ENCODE peak calls at places on chromosome 13, in eight cellular contexts. Z, L, P, T, X, O, A and Y are unnamed samples.

GRCh38 chr13:33723772-33724435 is 94.0 kb upstream of the RFC3 start:
- DNase-seq in L (peak; percentile 72), P (peak; percentile 72), X (peak; percentile 67), Z (peak; percentile 14), A (peak; percentile 62), O (peak; percentile 38), T (peak; percentile 8), Y (peak; percentile 55)

GRCh38 chr13:41916173-41916954 is 44.5 kb downstream of the VWA8 start:
- DNase-seq in L (peak; percentile 94), O (no peak), X (peak; percentile 28), A (no peak), P (peak; percentile 24), Z (no peak), T (no peak), Y (no peak)

GRCh38 chr13:49585220-49586157 is at the start of gene RCBTB1:
- DNase-seq in X (no peak), O (peak; percentile 63), T (peak; percentile 46), A (peak; percentile 57), L (peak; percentile 41), Z (peak; percentile 27), P (peak; percentile 58), Y (peak; percentile 67)

GRCh38 chr13:70415141-70415540 is 306.9 kb upstream of the KLHL1 start:
- DNase-seq in T (no peak), A (no peak), L (no peak), O (no peak), X (no peak), P (no peak), Z (no peak), Y (no peak)

GRCh38 chr13:99314640-99315176 is 7.5 kb upstream of the GPR183 start:
- DNase-seq in X (no peak), Z (no peak), L (no peak), P (no peak), A (peak; percentile 84), T (no peak), O (no peak), Y (peak; percentile 71)

GRCh38 chr13:111572956-111573355 is 252.5 kb downstream of the TEX29 start:
- DNase-seq in A (no peak), T (no peak), L (no peak), Z (no peak), P (no peak), X (no peak), O (no peak), Y (no peak)

GRCh38 chr13:20547479-20547908 is 19.5 kb upstream of the IFT88 start:
- DNase-seq in O (no peak), L (peak; percentile 46), X (no peak), P (peak; percentile 49), T (no peak), Z (no peak), A (no peak), Y (no peak)

GRCh38 chr13:60410299-60410698 is 13.3 kb downstream of the TDRD3 start:
- DNase-seq in P (no peak), O (no peak), T (no peak), A (no peak), L (no peak), Z (no peak), X (no peak), Y (no peak)

GRCh38 chr13:100989424-100989823 is 314.8 kb upstream of the TMTC4 start:
- DNase-seq in Z (no peak), O (no peak), T (no peak), A (no peak), L (no peak), P (no peak), X (no peak), Y (no peak)

GRCh38 chr13:21823416-21823815 is 152.5 kb downstream of the FGF9 start:
- DNase-seq in T (no peak), L (no peak), Z (no peak), O (no peak), A (no peak), P (no peak), X (no peak), Y (no peak)

GRCh38 chr13:23672616-23673015 is 102.4 kb downstream of the TNFRSF19 start:
- DNase-seq in A (no peak), P (no peak), Z (no peak), O (no peak), L (no peak), T (no peak), X (no peak), Y (no peak)

GRCh38 chr13:50387124-50387581 is 371.9 kb downstream of the KCNRG start:
- DNase-seq in L (peak; percentile 29), P (peak; percentile 8), O (peak; percentile 12), X (no peak), A (peak; percentile 36), T (no peak), Z (no peak), Y (peak; percentile 29)

GRCh38 chr13:49679244-49679643 is 12.0 kb downstream of the EBPL start:
- DNase-seq in L (no peak), X (no peak), Z (no peak), A (no peak), T (no peak), P (no peak), O (no peak), Y (no peak)

GRCh38 chr13:41182231-41182630 is 12.1 kb downstream of the KBTBD7 start:
- DNase-seq in A (no peak), Z (no peak), X (no peak), T (no peak), P (no peak), O (no peak), L (no peak), Y (no peak)

GRCh38 chr13:60612593-60612992 is 215.6 kb downstream of the TDRD3 start:
- DNase-seq in X (no peak), P (no peak), Z (no peak), O (no peak), T (no peak), L (no peak), A (no peak), Y (no peak)

GRCh38 chr13:19959831-19960672 is 1.5 kb downstream of the ZMYM2 start:
- DNase-seq in P (peak; percentile 88), A (peak; percentile 91), Z (peak; percentile 63), T (peak; percentile 67), O (peak; percentile 77), X (peak; percentile 74), L (peak; percentile 91), Y (peak; percentile 89)

GRCh38 chr13:89812856-89813255 is 1534.6 kb upstream of the MIR17HG start:
- DNase-seq in A (no peak), T (no peak), O (no peak), L (peak; percentile 57), X (no peak), P (no peak), Z (no peak), Y (no peak)

GRCh38 chr13:109332501-109333499 is 453.6 kb downstream of the IRS2 start:
- DNase-seq in Z (no peak), X (no peak), L (no peak), P (no peak), A (no peak), O (no peak), T (no peak), Y (no peak)

GRCh38 chr13:91323349-91323748 is 24.1 kb upstream of the MIR17HG start:
- DNase-seq in L (no peak), T (no peak), X (no peak), O (no peak), A (no peak), P (no peak), Z (no peak), Y (no peak)

GRCh38 chr13:42498521-42498920 is 75.4 kb upstream of the TNFSF11 start:
- DNase-seq in O (no peak), Z (no peak), X (no peak), P (no peak), A (no peak), T (no peak), L (no peak), Y (no peak)

GRCh38 chr13:92074658-92075057 is 676.2 kb downstream of the GPC5 start:
- DNase-seq in L (peak; percentile 21), T (no peak), O (no peak), Z (no peak), A (no peak), X (no peak), P (peak; percentile 22), Y (no peak)

GRCh38 chr13:53150568-53150967 is 122.0 kb downstream of the OLFM4 start:
- DNase-seq in L (no peak), Z (no peak), X (no peak), P (no peak), A (no peak), T (no peak), O (no peak), Y (no peak)

GRCh38 chr13:107421951-107422350 is 793.4 kb downstream of the LIG4 start:
- DNase-seq in O (no peak), P (peak; percentile 74), Z (no peak), X (no peak), A (no peak), L (no peak), T (no peak), Y (no peak)

GRCh38 chr13:36369268-36370107 is 23.3 kb upstream of the SPART start:
- DNase-seq in A (no peak), O (no peak), X (no peak), T (no peak), L (no peak), Z (no peak), P (peak; percentile 31), Y (no peak)

GRCh38 chr13:101514695-101515275 is 62.3 kb downstream of the ITGBL1 start:
- DNase-seq in Z (no peak), L (peak; percentile 9), X (no peak), T (no peak), O (no peak), P (peak; percentile 66), A (no peak), Y (no peak)

GRCh38 chr13:73090116-73090811 is 31.5 kb downstream of the KLF5 start:
- DNase-seq in A (no peak), O (no peak), Z (no peak), P (peak; percentile 91), L (no peak), X (peak; percentile 5), T (no peak), Y (no peak)

GRCh38 chr13:21069561-21070004 is 8.2 kb upstream of the LATS2 start:
- DNase-seq in Z (no peak), O (no peak), X (peak; percentile 72), P (peak; percentile 81), L (peak; percentile 84), T (no peak), A (no peak), Y (no peak)

GRCh38 chr13:49877629-49878218 is 58.4 kb downstream of the SPRYD7 start:
- DNase-seq in A (no peak), O (no peak), L (peak; percentile 15), T (no peak), P (no peak), Z (no peak), X (no peak), Y (no peak)

GRCh38 chr13:87954116-87954515 is 282.9 kb downstream of the SLITRK5 start:
- DNase-seq in X (no peak), L (no peak), P (no peak), A (no peak), Z (no peak), O (no peak), T (no peak), Y (no peak)

GRCh38 chr13:29523199-29523931 is 72.1 kb downstream of the SLC7A1 start:
- DNase-seq in Z (no peak), O (no peak), L (no peak), A (no peak), P (no peak), T (no peak), X (no peak), Y (no peak)